ENCODE peak calls at places on chromosomes 2 and 18, in ten cellular contexts. One of them, this sample, is unnamed.

GRCh38 chr2:240250150-240250984 is 109.9 kb upstream of the OTOS start:
- DNase-seq in amniotic stem cell: no peak
- DNase-seq in glutamatergic neuron: no peak
- DNase-seq in tibial artery: no peak
- DNase-seq in renal cortical epithelial cell: no peak
- DNase-seq in NCI-H774: no peak
- DNase-seq in sigmoid colon: peak
- DNase-seq in H9: peak
- DNase-seq in AG08396: no peak
- DNase-seq in stimulated activated CD4-positive, alpha-beta T cell treated with anti-CD3 and anti-CD28 coated beads, Interleukin-4, amount 100 ng/mL, for 48 hours: no peak
- DNase-seq in this sample: no peak

GRCh38 chr2:161415467-161416293 is 417 bp upstream of the TBR1 start:
- DNase-seq in amniotic stem cell: no peak
- DNase-seq in glutamatergic neuron: no peak
- DNase-seq in tibial artery: no peak
- DNase-seq in renal cortical epithelial cell: no peak
- DNase-seq in NCI-H774: no peak
- DNase-seq in sigmoid colon: no peak
- DNase-seq in H9: no peak
- DNase-seq in AG08396: no peak
- DNase-seq in stimulated activated CD4-positive, alpha-beta T cell treated with anti-CD3 and anti-CD28 coated beads, Interleukin-4, amount 100 ng/mL, for 48 hours: no peak
- DNase-seq in this sample: peak

GRCh38 chr18:6679201-6679600 is 50.3 kb upstream of the ARHGAP28 start:
- DNase-seq in amniotic stem cell: no peak
- DNase-seq in glutamatergic neuron: no peak
- DNase-seq in tibial artery: no peak
- DNase-seq in renal cortical epithelial cell: no peak
- DNase-seq in NCI-H774: no peak
- DNase-seq in sigmoid colon: no peak
- DNase-seq in H9: no peak
- DNase-seq in AG08396: no peak
- DNase-seq in stimulated activated CD4-positive, alpha-beta T cell treated with anti-CD3 and anti-CD28 coated beads, Interleukin-4, amount 100 ng/mL, for 48 hours: no peak
- DNase-seq in this sample: no peak

GRCh38 chr2:100527420-100528015 is 35.3 kb upstream of the PDCL3 start:
- DNase-seq in amniotic stem cell: no peak
- DNase-seq in glutamatergic neuron: no peak
- DNase-seq in tibial artery: no peak
- DNase-seq in renal cortical epithelial cell: no peak
- DNase-seq in NCI-H774: no peak
- DNase-seq in sigmoid colon: no peak
- DNase-seq in H9: no peak
- DNase-seq in AG08396: no peak
- DNase-seq in stimulated activated CD4-positive, alpha-beta T cell treated with anti-CD3 and anti-CD28 coated beads, Interleukin-4, amount 100 ng/mL, for 48 hours: no peak
- DNase-seq in this sample: no peak

GRCh38 chr2:208384637-208385036 is 22.0 kb upstream of the PTH2R start:
- DNase-seq in amniotic stem cell: no peak
- DNase-seq in glutamatergic neuron: no peak
- DNase-seq in tibial artery: no peak
- DNase-seq in renal cortical epithelial cell: no peak
- DNase-seq in NCI-H774: no peak
- DNase-seq in sigmoid colon: no peak
- DNase-seq in H9: no peak
- DNase-seq in AG08396: no peak
- DNase-seq in stimulated activated CD4-positive, alpha-beta T cell treated with anti-CD3 and anti-CD28 coated beads, Interleukin-4, amount 100 ng/mL, for 48 hours: no peak
- DNase-seq in this sample: no peak

GRCh38 chr18:48997985-48998831 is 47.4 kb upstream of the SMAD7 start:
- DNase-seq in amniotic stem cell: peak
- DNase-seq in glutamatergic neuron: no peak
- DNase-seq in tibial artery: peak
- DNase-seq in renal cortical epithelial cell: peak
- DNase-seq in NCI-H774: no peak
- DNase-seq in sigmoid colon: peak
- DNase-seq in H9: peak
- DNase-seq in AG08396: peak
- DNase-seq in stimulated activated CD4-positive, alpha-beta T cell treated with anti-CD3 and anti-CD28 coated beads, Interleukin-4, amount 100 ng/mL, for 48 hours: no peak
- DNase-seq in this sample: no peak

GRCh38 chr2:104378853-104379374 is 475.0 kb upstream of the POU3F3 start:
- DNase-seq in amniotic stem cell: no peak
- DNase-seq in glutamatergic neuron: no peak
- DNase-seq in tibial artery: no peak
- DNase-seq in renal cortical epithelial cell: peak
- DNase-seq in NCI-H774: peak
- DNase-seq in sigmoid colon: no peak
- DNase-seq in H9: peak
- DNase-seq in AG08396: no peak
- DNase-seq in stimulated activated CD4-positive, alpha-beta T cell treated with anti-CD3 and anti-CD28 coated beads, Interleukin-4, amount 100 ng/mL, for 48 hours: no peak
- DNase-seq in this sample: peak

GRCh38 chr2:168853471-168853870 is 36.8 kb downstream of the SPC25 start:
- DNase-seq in amniotic stem cell: no peak
- DNase-seq in glutamatergic neuron: no peak
- DNase-seq in tibial artery: no peak
- DNase-seq in renal cortical epithelial cell: no peak
- DNase-seq in NCI-H774: no peak
- DNase-seq in sigmoid colon: no peak
- DNase-seq in H9: no peak
- DNase-seq in AG08396: no peak
- DNase-seq in stimulated activated CD4-positive, alpha-beta T cell treated with anti-CD3 and anti-CD28 coated beads, Interleukin-4, amount 100 ng/mL, for 48 hours: no peak
- DNase-seq in this sample: no peak

GRCh38 chr2:27370816-27371620 is 602 bp downstream of the SNX17 start:
- DNase-seq in amniotic stem cell: no peak
- DNase-seq in glutamatergic neuron: peak
- DNase-seq in tibial artery: no peak
- DNase-seq in renal cortical epithelial cell: peak
- DNase-seq in NCI-H774: no peak
- DNase-seq in sigmoid colon: peak
- DNase-seq in H9: no peak
- DNase-seq in AG08396: peak
- DNase-seq in stimulated activated CD4-positive, alpha-beta T cell treated with anti-CD3 and anti-CD28 coated beads, Interleukin-4, amount 100 ng/mL, for 48 hours: no peak
- DNase-seq in this sample: peak

GRCh38 chr2:86764661-86765307 is 25.9 kb downstream of the CD8A start:
- DNase-seq in amniotic stem cell: no peak
- DNase-seq in glutamatergic neuron: no peak
- DNase-seq in tibial artery: no peak
- DNase-seq in renal cortical epithelial cell: peak
- DNase-seq in NCI-H774: peak
- DNase-seq in sigmoid colon: no peak
- DNase-seq in H9: no peak
- DNase-seq in AG08396: peak
- DNase-seq in stimulated activated CD4-positive, alpha-beta T cell treated with anti-CD3 and anti-CD28 coated beads, Interleukin-4, amount 100 ng/mL, for 48 hours: no peak
- DNase-seq in this sample: peak

GRCh38 chr2:21836766-21837543 is 713.2 kb downstream of the TDRD15 start:
- DNase-seq in amniotic stem cell: no peak
- DNase-seq in glutamatergic neuron: no peak
- DNase-seq in tibial artery: no peak
- DNase-seq in renal cortical epithelial cell: peak
- DNase-seq in NCI-H774: no peak
- DNase-seq in sigmoid colon: no peak
- DNase-seq in H9: no peak
- DNase-seq in AG08396: peak
- DNase-seq in stimulated activated CD4-positive, alpha-beta T cell treated with anti-CD3 and anti-CD28 coated beads, Interleukin-4, amount 100 ng/mL, for 48 hours: no peak
- DNase-seq in this sample: no peak

GRCh38 chr2:169716229-169716886 is 17.3 kb upstream of the KLHL23 start:
- DNase-seq in amniotic stem cell: no peak
- DNase-seq in glutamatergic neuron: peak
- DNase-seq in tibial artery: no peak
- DNase-seq in renal cortical epithelial cell: no peak
- DNase-seq in NCI-H774: peak
- DNase-seq in sigmoid colon: no peak
- DNase-seq in H9: no peak
- DNase-seq in AG08396: peak
- DNase-seq in stimulated activated CD4-positive, alpha-beta T cell treated with anti-CD3 and anti-CD28 coated beads, Interleukin-4, amount 100 ng/mL, for 48 hours: no peak
- DNase-seq in this sample: no peak

GRCh38 chr18:46917808-46918600 is 602 bp downstream of the KATNAL2 start:
- DNase-seq in amniotic stem cell: no peak
- DNase-seq in glutamatergic neuron: no peak
- DNase-seq in tibial artery: no peak
- DNase-seq in renal cortical epithelial cell: peak
- DNase-seq in NCI-H774: no peak
- DNase-seq in sigmoid colon: no peak
- DNase-seq in H9: peak
- DNase-seq in AG08396: peak
- DNase-seq in stimulated activated CD4-positive, alpha-beta T cell treated with anti-CD3 and anti-CD28 coated beads, Interleukin-4, amount 100 ng/mL, for 48 hours: no peak
- DNase-seq in this sample: no peak

GRCh38 chr2:177882501-177882900 is 190.1 kb downstream of the PDE11A start:
- DNase-seq in amniotic stem cell: no peak
- DNase-seq in glutamatergic neuron: no peak
- DNase-seq in tibial artery: no peak
- DNase-seq in renal cortical epithelial cell: no peak
- DNase-seq in NCI-H774: no peak
- DNase-seq in sigmoid colon: no peak
- DNase-seq in H9: no peak
- DNase-seq in AG08396: no peak
- DNase-seq in stimulated activated CD4-positive, alpha-beta T cell treated with anti-CD3 and anti-CD28 coated beads, Interleukin-4, amount 100 ng/mL, for 48 hours: no peak
- DNase-seq in this sample: no peak

GRCh38 chr2:45127891-45128290 is 118.6 kb upstream of the SIX2 start:
- DNase-seq in amniotic stem cell: no peak
- DNase-seq in glutamatergic neuron: no peak
- DNase-seq in tibial artery: no peak
- DNase-seq in renal cortical epithelial cell: no peak
- DNase-seq in NCI-H774: no peak
- DNase-seq in sigmoid colon: no peak
- DNase-seq in H9: no peak
- DNase-seq in AG08396: no peak
- DNase-seq in stimulated activated CD4-positive, alpha-beta T cell treated with anti-CD3 and anti-CD28 coated beads, Interleukin-4, amount 100 ng/mL, for 48 hours: no peak
- DNase-seq in this sample: no peak

GRCh38 chr18:74299746-74300145 is 8.0 kb upstream of the CYB5A start:
- DNase-seq in amniotic stem cell: no peak
- DNase-seq in glutamatergic neuron: no peak
- DNase-seq in tibial artery: no peak
- DNase-seq in renal cortical epithelial cell: peak
- DNase-seq in NCI-H774: no peak
- DNase-seq in sigmoid colon: no peak
- DNase-seq in H9: no peak
- DNase-seq in AG08396: no peak
- DNase-seq in stimulated activated CD4-positive, alpha-beta T cell treated with anti-CD3 and anti-CD28 coated beads, Interleukin-4, amount 100 ng/mL, for 48 hours: no peak
- DNase-seq in this sample: no peak

GRCh38 chr18:75100832-75101630 is 107.9 kb downstream of the PTGR3 start:
- DNase-seq in amniotic stem cell: no peak
- DNase-seq in glutamatergic neuron: no peak
- DNase-seq in tibial artery: no peak
- DNase-seq in renal cortical epithelial cell: no peak
- DNase-seq in NCI-H774: no peak
- DNase-seq in sigmoid colon: no peak
- DNase-seq in H9: no peak
- DNase-seq in AG08396: no peak
- DNase-seq in stimulated activated CD4-positive, alpha-beta T cell treated with anti-CD3 and anti-CD28 coated beads, Interleukin-4, amount 100 ng/mL, for 48 hours: no peak
- DNase-seq in this sample: no peak

GRCh38 chr2:23491622-23492336 is 106.8 kb downstream of the KLHL29 start:
- DNase-seq in amniotic stem cell: no peak
- DNase-seq in glutamatergic neuron: no peak
- DNase-seq in tibial artery: no peak
- DNase-seq in renal cortical epithelial cell: no peak
- DNase-seq in NCI-H774: no peak
- DNase-seq in sigmoid colon: no peak
- DNase-seq in H9: no peak
- DNase-seq in AG08396: no peak
- DNase-seq in stimulated activated CD4-positive, alpha-beta T cell treated with anti-CD3 and anti-CD28 coated beads, Interleukin-4, amount 100 ng/mL, for 48 hours: no peak
- DNase-seq in this sample: no peak

GRCh38 chr2:176652300-176653182 is 383.3 kb downstream of the MTX2 start:
- DNase-seq in amniotic stem cell: no peak
- DNase-seq in glutamatergic neuron: no peak
- DNase-seq in tibial artery: no peak
- DNase-seq in renal cortical epithelial cell: peak
- DNase-seq in NCI-H774: peak
- DNase-seq in sigmoid colon: no peak
- DNase-seq in H9: no peak
- DNase-seq in AG08396: peak
- DNase-seq in stimulated activated CD4-positive, alpha-beta T cell treated with anti-CD3 and anti-CD28 coated beads, Interleukin-4, amount 100 ng/mL, for 48 hours: no peak
- DNase-seq in this sample: peak

GRCh38 chr18:58800582-58800981 is 64.1 kb upstream of the ZNF532 start:
- DNase-seq in amniotic stem cell: no peak
- DNase-seq in glutamatergic neuron: no peak
- DNase-seq in tibial artery: no peak
- DNase-seq in renal cortical epithelial cell: no peak
- DNase-seq in NCI-H774: no peak
- DNase-seq in sigmoid colon: no peak
- DNase-seq in H9: no peak
- DNase-seq in AG08396: no peak
- DNase-seq in stimulated activated CD4-positive, alpha-beta T cell treated with anti-CD3 and anti-CD28 coated beads, Interleukin-4, amount 100 ng/mL, for 48 hours: no peak
- DNase-seq in this sample: no peak

GRCh38 chr18:22344908-22345670 is 72.6 kb downstream of the CTAGE1 start:
- DNase-seq in amniotic stem cell: no peak
- DNase-seq in glutamatergic neuron: no peak
- DNase-seq in tibial artery: no peak
- DNase-seq in renal cortical epithelial cell: peak
- DNase-seq in NCI-H774: no peak
- DNase-seq in sigmoid colon: no peak
- DNase-seq in H9: no peak
- DNase-seq in AG08396: no peak
- DNase-seq in stimulated activated CD4-positive, alpha-beta T cell treated with anti-CD3 and anti-CD28 coated beads, Interleukin-4, amount 100 ng/mL, for 48 hours: no peak
- DNase-seq in this sample: no peak

GRCh38 chr2:233822781-233823730 is 31.3 kb downstream of the HJURP start:
- DNase-seq in amniotic stem cell: no peak
- DNase-seq in glutamatergic neuron: no peak
- DNase-seq in tibial artery: peak
- DNase-seq in renal cortical epithelial cell: no peak
- DNase-seq in NCI-H774: no peak
- DNase-seq in sigmoid colon: peak
- DNase-seq in H9: peak
- DNase-seq in AG08396: no peak
- DNase-seq in stimulated activated CD4-positive, alpha-beta T cell treated with anti-CD3 and anti-CD28 coated beads, Interleukin-4, amount 100 ng/mL, for 48 hours: no peak
- DNase-seq in this sample: no peak

GRCh38 chr18:5975111-5975622 is 79.8 kb upstream of the TMEM200C start:
- DNase-seq in amniotic stem cell: peak
- DNase-seq in glutamatergic neuron: no peak
- DNase-seq in tibial artery: no peak
- DNase-seq in renal cortical epithelial cell: peak
- DNase-seq in NCI-H774: no peak
- DNase-seq in sigmoid colon: no peak
- DNase-seq in H9: no peak
- DNase-seq in AG08396: peak
- DNase-seq in stimulated activated CD4-positive, alpha-beta T cell treated with anti-CD3 and anti-CD28 coated beads, Interleukin-4, amount 100 ng/mL, for 48 hours: no peak
- DNase-seq in this sample: no peak

GRCh38 chr2:26971911-26972786 is 1.7 kb downstream of the MAPRE3 start:
- DNase-seq in amniotic stem cell: no peak
- DNase-seq in glutamatergic neuron: no peak
- DNase-seq in tibial artery: no peak
- DNase-seq in renal cortical epithelial cell: no peak
- DNase-seq in NCI-H774: no peak
- DNase-seq in sigmoid colon: no peak
- DNase-seq in H9: no peak
- DNase-seq in AG08396: no peak
- DNase-seq in stimulated activated CD4-positive, alpha-beta T cell treated with anti-CD3 and anti-CD28 coated beads, Interleukin-4, amount 100 ng/mL, for 48 hours: no peak
- DNase-seq in this sample: no peak

GRCh38 chr2:121076885-121077549 is 208.0 kb downstream of the TFCP2L1 start:
- DNase-seq in amniotic stem cell: no peak
- DNase-seq in glutamatergic neuron: peak
- DNase-seq in tibial artery: peak
- DNase-seq in renal cortical epithelial cell: no peak
- DNase-seq in NCI-H774: peak
- DNase-seq in sigmoid colon: no peak
- DNase-seq in H9: peak
- DNase-seq in AG08396: peak
- DNase-seq in stimulated activated CD4-positive, alpha-beta T cell treated with anti-CD3 and anti-CD28 coated beads, Interleukin-4, amount 100 ng/mL, for 48 hours: peak
- DNase-seq in this sample: peak

GRCh38 chr18:58666176-58666575 is 5.1 kb upstream of the MALT1 start:
- DNase-seq in amniotic stem cell: no peak
- DNase-seq in glutamatergic neuron: no peak
- DNase-seq in tibial artery: no peak
- DNase-seq in renal cortical epithelial cell: no peak
- DNase-seq in NCI-H774: no peak
- DNase-seq in sigmoid colon: no peak
- DNase-seq in H9: no peak
- DNase-seq in AG08396: no peak
- DNase-seq in stimulated activated CD4-positive, alpha-beta T cell treated with anti-CD3 and anti-CD28 coated beads, Interleukin-4, amount 100 ng/mL, for 48 hours: no peak
- DNase-seq in this sample: no peak

GRCh38 chr2:105364436-105365139 is 27.2 kb downstream of the C2orf49 start:
- DNase-seq in amniotic stem cell: no peak
- DNase-seq in glutamatergic neuron: no peak
- DNase-seq in tibial artery: no peak
- DNase-seq in renal cortical epithelial cell: no peak
- DNase-seq in NCI-H774: no peak
- DNase-seq in sigmoid colon: no peak
- DNase-seq in H9: no peak
- DNase-seq in AG08396: no peak
- DNase-seq in stimulated activated CD4-positive, alpha-beta T cell treated with anti-CD3 and anti-CD28 coated beads, Interleukin-4, amount 100 ng/mL, for 48 hours: no peak
- DNase-seq in this sample: no peak